ENCODE peak calls at places on chromosomes 7 and 10, in five cellular contexts. Z, K, O, A and H are unnamed samples. For H3K4me1, the result is how much of the 10 kb centered on the place peaks cover.

GRCh38 chr10:48231178-48231577 is 43.3 kb downstream of the FRMPD2 start:
- DNase-seq in Z (no peak), A (no peak), K (no peak), O (no peak), H (no peak)

GRCh38 chr7:14073988-14074387 is 84.5 kb upstream of the ETV1 start:
- DNase-seq in K (peak), Z (no peak), A (no peak), O (no peak), H (no peak)

GRCh38 chr10:77987671-77988070 is 41.6 kb downstream of the POLR3A start:
- DNase-seq in Z (no peak), A (no peak), K (no peak), O (no peak), H (no peak)

GRCh38 chr7:507623-508305 is 11.9 kb downstream of the PDGFA start:
- DNase-seq in K (no peak), O (peak), A (no peak), Z (no peak), H (peak)

GRCh38 chr7:13604178-13604577 is 385.3 kb downstream of the ETV1 start:
- DNase-seq in Z (no peak), K (no peak), A (no peak), O (no peak), H (no peak)

GRCh38 chr10:98087309-98087708 is 47.1 kb upstream of the R3HCC1L start:
- DNase-seq in K (peak), A (no peak), Z (no peak), O (no peak), H (no peak)

GRCh38 chr10:70551971-70552422 is 50.5 kb downstream of the PRF1 start:
- DNase-seq in A (no peak), O (no peak), Z (no peak), K (peak), H (peak)

GRCh38 chr7:98119257-98119918 is 12.7 kb downstream of the LMTK2 start:
- DNase-seq in Z (no peak), O (no peak), K (peak), A (peak), H (no peak)

GRCh38 chr7:107501593-107501992 is 31.7 kb downstream of the GPR22 start:
- DNase-seq in A (peak), K (peak), Z (peak), O (no peak), H (no peak)

GRCh38 chr7:154953006-154953684 is 49.8 kb downstream of the PAXIP1 start:
- DNase-seq in A (peak), K (peak), Z (peak), O (no peak), H (peak)

GRCh38 chr10:6795571-6795970 is 215.5 kb upstream of the PRKCQ start:
- DNase-seq in O (no peak), A (no peak), K (no peak), Z (no peak), H (no peak)

GRCh38 chr7:151754142-151754590 is 122.7 kb downstream of the PRKAG2 start:
- DNase-seq in K (peak), A (peak), O (peak), Z (peak), H (peak)

GRCh38 chr7:46524350-46524749 is 603.3 kb upstream of the IGFBP3 start:
- DNase-seq in Z (no peak), O (no peak), A (no peak), K (no peak), H (no peak)

GRCh38 chr7:115724400-115725056 is 306.0 kb downstream of the TFEC start:
- DNase-seq in O (no peak), A (peak), K (no peak), Z (peak), H (no peak)

GRCh38 chr10:27248215-27248614 is 7.6 kb upstream of the ACBD5 start:
- DNase-seq in O (no peak), Z (no peak), A (no peak), K (no peak), H (no peak)

GRCh38 chr10:127872011-127872741 is 20.6 kb downstream of the CLRN3 start:
- DNase-seq in A (no peak), O (peak), Z (no peak), K (peak), H (no peak)

GRCh38 chr7:158976849-158977593 is 120.7 kb downstream of the DYNC2I1 start:
- DNase-seq in O (peak), K (peak), Z (peak), A (peak), H (no peak)

GRCh38 chr7:116218051-116218645 is 7.8 kb downstream of the TES start:
- DNase-seq in O (no peak), K (peak), Z (no peak), A (peak), H (no peak)

GRCh38 chr7:85890244-85890811 is 703.5 kb upstream of the SEMA3D start:
- DNase-seq in Z (no peak), O (no peak), A (peak), K (peak), H (no peak)

GRCh38 chr10:110311357-110311949 is 6.7 kb upstream of the SMNDC1 start:
- DNase-seq in Z (peak), A (peak), O (peak), K (peak), H (no peak)

GRCh38 chr10:128897414-128897928 is 569.6 kb upstream of the MGMT start:
- DNase-seq in K (no peak), A (no peak), Z (no peak), O (no peak), H (no peak)
- H3K4me3 ChIP-seq in K (no peak), A (no peak), Z (no peak), O (no peak), H (no peak)

GRCh38 chr10:72694476-72695369 is 2.8 kb downstream of the MCU start:
- DNase-seq in A (peak), O (no peak), K (peak), Z (peak), H (no peak)
- H3K4me1 ChIP-seq in A (under half), O (under half), K (under half), Z (under half), H (under half)

GRCh38 chr10:19620867-19621266 is 195.4 kb upstream of the PLXDC2 start:
- DNase-seq in A (no peak), Z (no peak), O (no peak), K (peak), H (no peak)
- TF ChIP-seq CTCF in A (no peak), Z (no peak), O (no peak), K (peak), H (no peak)

GRCh38 chr7:64045301-64046040 is at the start of gene ZNF727:
- DNase-seq in K (no peak), Z (no peak), A (no peak), O (peak), H (peak)

DNA sequence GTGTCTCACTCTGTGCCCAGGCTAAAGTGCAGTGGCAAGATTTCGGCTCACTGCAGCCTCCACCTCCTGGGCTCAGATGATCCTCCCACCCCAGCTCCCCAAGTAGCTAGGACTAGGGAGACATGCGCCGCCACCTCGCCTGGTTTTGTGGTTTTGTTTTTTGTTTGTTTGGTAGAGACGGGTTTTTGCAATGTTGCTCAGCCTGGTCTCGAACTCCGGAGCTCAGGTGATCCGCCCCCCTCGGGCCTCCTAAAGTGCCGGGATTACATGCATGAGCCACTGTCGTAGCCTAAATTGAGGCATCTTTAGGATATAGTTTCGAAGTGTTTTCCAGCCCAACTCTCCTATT is 781 bp downstream of the ZNF727 start:
- DNase-seq in A (no peak), K (no peak), O (no peak), Z (no peak), H (no peak)
- H3K4me3 ChIP-seq in A (no peak), K (no peak), O (peak), Z (no peak), H (no peak)

DNA sequence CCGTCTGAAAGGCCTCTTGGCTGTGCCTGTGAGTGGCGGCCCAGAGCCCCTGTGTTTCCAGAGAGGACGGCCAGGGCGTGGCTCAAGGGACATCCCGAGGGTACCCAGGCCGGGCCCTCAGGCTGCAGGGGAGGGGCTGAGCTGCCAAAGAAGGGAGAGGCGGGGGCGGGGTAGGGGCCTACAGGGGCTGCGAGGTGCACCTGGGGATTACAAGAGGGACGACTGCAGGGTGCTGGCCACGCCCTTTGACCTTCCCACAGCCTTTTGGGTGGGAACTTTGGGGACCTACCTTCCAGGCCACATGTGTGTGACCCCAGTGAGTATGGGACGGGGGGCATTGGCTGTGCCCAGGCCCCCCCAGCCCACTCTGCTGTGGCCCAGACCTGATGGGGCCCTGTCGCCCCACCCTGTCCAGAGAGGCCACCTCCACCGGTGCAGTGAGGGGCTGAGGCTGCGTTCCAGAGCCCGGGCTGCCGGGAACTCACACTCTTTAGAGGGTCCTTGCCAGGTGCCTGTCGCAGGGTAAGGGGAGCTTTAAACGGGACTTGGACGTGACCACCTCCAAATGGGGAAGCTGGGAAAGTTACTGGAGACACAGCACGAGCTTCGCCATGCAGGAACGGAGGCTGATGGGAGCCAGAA is 19.0 kb upstream of the NKX6-2 start:
- DNase-seq in K (no peak), Z (no peak), A (no peak), O (no peak), H (no peak)
- H3K4me1 ChIP-seq in K (under half), Z (under half), A (under half), O (under half), H (under half)

GRCh38 chr10:130658687-130659290 is 522.6 kb downstream of the GLRX3 start:
- DNase-seq in A (no peak), O (no peak), Z (no peak), K (no peak), H (no peak)
- TF ChIP-seq CTCF in A (no peak), O (no peak), Z (no peak), K (no peak), H (no peak)

GRCh38 chr10:117544729-117545140 is 2.2 kb downstream of the EMX2 start:
- DNase-seq in O (no peak), K (no peak), A (no peak), Z (no peak), H (no peak)
- H3K4me3 ChIP-seq in O (no peak), K (no peak), A (peak), Z (no peak), H (no peak)

GRCh38 chr10:69097729-69098128 is 9.8 kb downstream of the SRGN start:
- DNase-seq in O (no peak), K (peak), A (no peak), Z (no peak), H (no peak)

GRCh38 chr10:69103784-69104183 is 15.9 kb downstream of the SRGN start:
- DNase-seq in O (no peak), A (no peak), K (no peak), Z (no peak), H (no peak)

GRCh38 chr10:69102429-69102828 is 14.5 kb downstream of the SRGN start:
- DNase-seq in Z (no peak), O (no peak), K (no peak), A (no peak), H (no peak)

GRCh38 chr10:69101451-69102095 is 13.7 kb downstream of the SRGN start:
- DNase-seq in Z (no peak), O (no peak), A (peak), K (peak), H (no peak)

DNA sequence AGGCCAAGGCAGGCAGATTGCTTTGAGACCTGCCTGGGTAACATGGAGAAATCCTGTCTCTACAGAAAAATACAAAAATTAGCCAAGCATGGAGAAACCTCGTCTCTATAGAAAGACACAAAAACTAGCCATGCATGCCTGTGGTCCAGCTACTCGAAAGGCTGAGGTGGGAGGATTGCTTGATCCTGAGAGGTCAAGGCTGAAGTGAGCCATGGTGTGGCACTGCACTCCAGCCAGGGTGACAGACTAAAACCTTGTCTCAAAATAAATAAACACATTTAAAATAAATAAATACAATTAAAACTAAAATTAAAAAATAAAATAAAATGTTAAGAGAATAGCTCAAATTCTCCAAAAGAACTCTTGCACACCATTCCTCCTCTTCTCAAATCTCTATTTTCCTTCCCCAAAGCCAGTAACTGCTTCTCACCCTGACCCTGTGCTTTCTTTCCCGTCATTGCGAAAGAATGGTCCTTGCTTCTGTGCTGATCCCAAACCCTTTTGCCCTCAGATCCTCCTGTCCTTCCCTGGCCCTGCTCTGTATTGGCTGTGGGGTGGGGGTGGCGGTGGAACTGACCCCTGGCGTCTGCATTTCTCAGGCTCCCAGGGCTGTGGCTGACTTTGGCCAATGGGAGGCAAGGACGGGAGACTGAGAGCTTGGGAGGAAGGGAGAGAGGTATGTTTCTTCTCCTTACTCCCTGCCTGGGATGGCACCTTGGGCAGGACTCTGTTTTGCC is 12.4 kb downstream of the SRGN start:
- DNase-seq in K (peak), A (no peak), Z (no peak), O (no peak), H (no peak)
- H3K4me1 ChIP-seq in K (under half), A (under half), Z (under half), O (under half), H (under half)

GRCh38 chr10:100907773-100908172 is 5.0 kb upstream of the SLF2 start:
- DNase-seq in K (no peak), O (no peak), A (no peak), Z (no peak), H (no peak)
- TF ChIP-seq CTCF in K (no peak), O (no peak), A (no peak), Z (no peak), H (no peak)

DNA sequence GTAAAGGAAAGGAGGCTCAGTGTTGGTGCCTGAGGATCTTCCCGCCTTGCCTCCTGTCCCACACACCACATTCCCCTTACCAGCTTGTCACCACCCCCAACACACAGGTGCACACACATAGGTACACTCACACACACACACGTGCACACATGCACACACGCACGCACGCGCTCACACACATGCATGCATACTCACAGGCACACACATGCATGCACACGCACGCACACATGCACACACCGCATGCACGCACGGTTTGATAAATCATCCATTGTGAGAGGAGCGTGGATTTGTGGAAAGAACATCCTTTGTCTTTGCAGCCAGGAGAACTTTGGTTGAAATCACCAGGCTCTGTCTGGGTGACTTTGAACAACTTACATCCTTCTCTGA is 359.8 kb downstream of the FRMD4A start:
- DNase-seq in A (no peak), Z (no peak), O (no peak), K (no peak), H (no peak)
- H3K4me3 ChIP-seq in A (no peak), Z (no peak), O (no peak), K (no peak), H (no peak)